ENCODE peak calls at places on chromosomes 7 and 10, in four cellular contexts. N is heart left ventricle, K is A549, D is transverse colon. A is an unnamed sample.

GRCh38 chr7:129959480-129960332 is 6.9 kb upstream of the UBE2H start:
- DNase-seq in N (no peak), K (peak), D (no peak), A (no peak)

GRCh38 chr7:107079212-107079940 is 34.9 kb downstream of the PRKAR2B start:
- DNase-seq in N (no peak), K (no peak), D (no peak), A (no peak)

GRCh38 chr10:127090135-127090534 is 106.3 kb downstream of the INSYN2A start:
- DNase-seq in N (no peak), K (no peak), D (no peak), A (no peak)

GRCh38 chr7:21959387-21959776 is 13.7 kb upstream of the CDCA7L start:
- DNase-seq in N (no peak), K (no peak), D (no peak), A (no peak)

GRCh38 chr7:50556247-50556976 is 8.8 kb downstream of the DDC start:
- DNase-seq in N (no peak), K (no peak), D (peak), A (no peak)

GRCh38 chr10:129277080-129277479 is 190.0 kb upstream of the MGMT start:
- DNase-seq in N (no peak), K (no peak), D (no peak), A (no peak)

GRCh38 chr10:57891201-57892006 is 376.3 kb downstream of the IPMK start:
- DNase-seq in N (no peak), K (no peak), D (peak), A (no peak)

GRCh38 chr7:135414850-135415439 is 95.0 kb downstream of the CNOT4 start:
- DNase-seq in N (no peak), K (peak), D (no peak), A (no peak)

GRCh38 chr10:124253006-124253405 is 159.6 kb upstream of the CHST15 start:
- DNase-seq in N (no peak), K (no peak), D (no peak), A (no peak)

GRCh38 chr10:104284783-104285182 is 15.8 kb downstream of the GSTO2 start:
- DNase-seq in N (no peak), K (no peak), D (no peak), A (no peak)

GRCh38 chr7:75624134-75624832 is 114.5 kb downstream of the HIP1 start:
- DNase-seq in N (peak), K (no peak), D (peak), A (no peak)

GRCh38 chr7:149355390-149356048 is 93.5 kb downstream of the ZNF783 start:
- DNase-seq in N (no peak), K (peak), D (no peak), A (peak)

GRCh38 chr10:24553051-24553612 is 170.6 kb downstream of the ARHGAP21 start:
- DNase-seq in N (no peak), K (no peak), D (no peak), A (peak)

GRCh38 chr10:46558411-46559185 is 2.1 kb upstream of the GPRIN2 start:
- DNase-seq in N (peak), K (peak), D (peak), A (no peak)

GRCh38 chr10:119375574-119376265 is 166.8 kb downstream of the RGS10 start:
- DNase-seq in N (no peak), K (no peak), D (no peak), A (no peak)

GRCh38 chr7:159006610-159007130 is 138.0 kb downstream of the VIPR2 start:
- DNase-seq in N (no peak), K (no peak), D (no peak), A (no peak)

GRCh38 chr10:71621783-71622526 is 97.6 kb downstream of the C10orf105 start:
- DNase-seq in N (no peak), K (no peak), D (no peak), A (peak)

GRCh38 chr7:123260428-123260960 is 60.7 kb upstream of the SLC13A1 start:
- DNase-seq in N (no peak), K (no peak), D (peak), A (no peak)

GRCh38 chr10:17504547-17505245 is 50.3 kb upstream of the ST8SIA6 start:
- DNase-seq in N (no peak), K (no peak), D (no peak), A (no peak)

GRCh38 chr7:11557627-11558026 is 274.4 kb downstream of the THSD7A start:
- DNase-seq in N (no peak), K (peak), D (no peak), A (peak)

GRCh38 chr10:31642296-31642695 is 286.3 kb downstream of the ARHGAP12 start:
- DNase-seq in N (no peak), K (no peak), D (no peak), A (no peak)

GRCh38 chr7:2926120-2926897 is 82.2 kb upstream of the GNA12 start:
- DNase-seq in N (no peak), K (no peak), D (no peak), A (no peak)

GRCh38 chr7:5997210-5997808 is 11.5 kb downstream of the PMS2 start:
- DNase-seq in N (peak), K (peak), D (peak), A (peak)

GRCh38 chr10:133347636-133348517 is 704 bp downstream of the PRAP1 start:
- DNase-seq in N (no peak), K (no peak), D (peak), A (no peak)
- TF ChIP-seq POLR2A in N (no peak), K (no peak), D (no peak), A (no peak)

DNA sequence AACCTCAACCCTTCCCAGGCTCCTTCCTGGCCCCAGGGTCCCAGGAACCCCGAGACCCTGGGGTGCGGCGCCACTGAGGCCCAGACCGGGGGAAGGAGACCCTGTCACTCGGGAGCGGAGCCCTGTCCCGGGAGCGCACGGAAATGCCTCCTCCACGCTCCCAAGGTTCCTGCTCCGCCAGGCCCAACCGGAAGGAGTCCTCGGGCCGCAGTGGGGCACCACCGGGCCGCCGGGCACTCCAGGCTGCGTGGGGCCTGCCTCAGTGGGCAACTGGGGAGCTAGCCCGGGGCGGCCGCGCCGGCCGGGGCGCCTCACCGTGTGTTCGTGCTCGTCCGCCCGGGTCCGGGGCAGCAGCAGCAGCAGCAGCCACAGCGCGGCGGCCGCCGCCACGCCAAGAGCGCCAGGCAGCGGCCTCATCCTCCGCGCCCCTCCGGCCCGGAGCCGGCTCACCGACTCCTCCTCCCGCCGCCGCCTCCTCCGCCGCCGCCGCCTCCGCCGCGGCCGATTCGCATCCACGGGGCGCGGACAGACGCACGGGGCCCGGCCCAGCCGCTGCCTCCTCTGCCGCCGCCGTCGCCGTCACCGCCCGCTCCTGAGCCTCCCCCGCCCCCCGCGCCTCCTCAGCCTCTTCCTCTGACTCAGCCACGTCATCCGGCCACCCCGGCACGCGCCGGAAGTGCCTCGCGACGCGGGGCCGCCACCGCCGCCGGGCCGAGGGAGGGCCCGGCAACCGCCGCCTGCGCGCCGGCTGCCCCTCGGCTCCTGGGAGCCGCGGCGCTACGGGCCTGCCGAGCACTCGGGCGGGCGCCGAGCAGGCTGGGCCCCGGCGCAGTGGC is at the start of gene TM9SF3:
- DNase-seq in N (peak), K (peak), D (peak), A (peak)
- TF ChIP-seq POLR2A in N (peak), K (peak), D (peak), A (peak)

GRCh38 chr7:23597064-23597907 is at the start of gene CCDC126:
- DNase-seq in N (peak), K (peak), D (peak), A (peak)
- TF ChIP-seq POLR2A in N (peak), K (peak), D (peak), A (peak)

GRCh38 chr7:33062023-33062781 is at the start of gene NT5C3A:
- DNase-seq in N (peak), K (no peak), D (peak), A (peak)
- TF ChIP-seq POLR2A in N (peak), K (peak), D (peak), A (peak)

GRCh38 chr7:17946591-17946990 is 6.3 kb upstream of the SNX13 start:
- DNase-seq in N (no peak), K (no peak), D (no peak), A (no peak)
- TF ChIP-seq POLR2A in N (no peak), K (no peak), D (no peak), A (no peak)

GRCh38 chr7:48781783-48782182 is 142.6 kb upstream of the CDC14C start:
- DNase-seq in N (no peak), K (no peak), D (no peak), A (no peak)
- TF ChIP-seq POLR2A in N (no peak), K (no peak), D (no peak), A (no peak)

DNA sequence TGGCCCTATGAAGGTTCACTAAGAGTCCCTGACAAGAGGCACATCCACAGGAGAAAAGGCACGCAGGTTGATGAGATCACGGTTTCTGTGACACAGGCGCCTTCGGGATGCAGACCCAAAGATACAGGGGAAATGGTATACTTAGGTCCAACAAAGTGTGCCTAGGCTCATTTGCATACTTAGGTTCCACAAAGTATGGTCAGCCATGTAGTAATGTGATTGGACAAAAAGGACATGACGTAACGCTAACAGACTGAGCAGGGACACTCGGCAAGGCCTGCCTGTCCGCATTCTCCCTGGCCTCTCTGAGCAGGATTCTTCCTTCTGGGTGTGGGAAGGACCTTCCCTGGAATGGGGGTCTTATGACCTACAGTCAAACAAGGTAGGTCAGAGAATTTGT is 190.6 kb downstream of the CELF2 start:
- DNase-seq in N (no peak), K (no peak), D (no peak), A (no peak)
- TF ChIP-seq POLR2A in N (no peak), K (no peak), D (no peak), A (no peak)